ENCODE peak calls at places on chromosomes 5 and 9, in nine cellular contexts. P is NCI-H774; Q is HEK293T; H is Calu3; B is left kidney; X is activated CD4-positive, alpha-beta T cell treated with anti-CD3 and anti-CD28 coated beads for 24 hours; C is naive thymus-derived CD8-positive, alpha-beta T cell; W is fibroblast of pulmonary artery; S is fibroblast of mammary gland. F is an unnamed sample.

GRCh38 chr5:178826216-178826615 is 33.5 kb upstream of the ZNF354B start:
- DNase-seq in P (no peak), Q (no peak), H (no peak), B (no peak), X (no peak), C (no peak), W (no peak), S (no peak), F (peak; percentile 91)

GRCh38 chr5:176825957-176826356 is 15.6 kb downstream of the UNC5A start:
- DNase-seq in P (no peak), Q (no peak), H (no peak), B (no peak), X (no peak), C (no peak), W (no peak), S (no peak), F (no peak)

GRCh38 chr5:137636846-137637515 is 98.9 kb downstream of the KLHL3 start:
- DNase-seq in P (no peak), Q (no peak), H (no peak), B (no peak), X (no peak), C (no peak), W (peak; percentile 61), S (no peak), F (no peak)

GRCh38 chr5:117431091-117431490 is 856.5 kb upstream of the SEMA6A start:
- DNase-seq in P (no peak), Q (no peak), H (no peak), B (no peak), X (no peak), C (no peak), W (no peak), S (no peak), F (no peak)

GRCh38 chr5:53783624-53784228 is 223.3 kb downstream of the NDUFS4 start:
- DNase-seq in P (no peak), Q (no peak), H (no peak), B (peak; percentile 16), X (no peak), C (no peak), W (no peak), S (no peak), F (no peak)

GRCh38 chr5:104421431-104421830 is 858.8 kb upstream of the NUDT12 start:
- DNase-seq in P (no peak), Q (no peak), H (no peak), B (no peak), X (no peak), C (no peak), W (peak; percentile 0), S (no peak), F (no peak)

GRCh38 chr5:147162740-147163139 is 72.1 kb upstream of the STK32A start:
- DNase-seq in P (no peak), Q (no peak), H (no peak), B (no peak), X (no peak), C (no peak), W (no peak), S (no peak), F (no peak)

GRCh38 chr9:133120343-133121199 is 469 bp downstream of the RALGDS start:
- DNase-seq in P (no peak), Q (no peak), H (no peak), B (peak; percentile 62), X (no peak), C (no peak), W (no peak), S (no peak), F (peak; percentile 72)

GRCh38 chr5:634191-634590 is 22.1 kb downstream of the CEP72 start:
- DNase-seq in P (no peak), Q (no peak), H (no peak), B (no peak), X (no peak), C (no peak), W (no peak), S (no peak), F (no peak)

GRCh38 chr9:86563350-86563749 is 209.1 kb upstream of the TUT7 start:
- DNase-seq in P (no peak), Q (no peak), H (no peak), B (peak; percentile 36), X (no peak), C (no peak), W (peak; percentile 4), S (peak; percentile 70), F (peak; percentile 26)

GRCh38 chr5:146751781-146752401 is 126.7 kb downstream of the PPP2R2B start:
- DNase-seq in P (no peak), Q (no peak), H (no peak), B (no peak), X (no peak), C (peak; percentile 30), W (no peak), S (no peak), F (no peak)

GRCh38 chr5:129361441-129362025 is 98.6 kb upstream of the ADAMTS19 start:
- DNase-seq in P (no peak), Q (no peak), H (no peak), B (peak; percentile 7), X (no peak), C (no peak), W (peak; percentile 53), S (peak; percentile 47), F (no peak)

GRCh38 chr5:65722575-65723424 is 795 bp downstream of the NLN start:
- DNase-seq in P (peak; percentile 53), Q (peak; percentile 57), H (peak; percentile 20), B (peak; percentile 83), X (no peak), C (no peak), W (peak; percentile 75), S (peak; percentile 83), F (peak; percentile 79)

GRCh38 chr5:148805323-148806290 is 20.8 kb upstream of the ADRB2 start:
- DNase-seq in P (no peak), Q (no peak), H (no peak), B (peak; percentile 55), X (no peak), C (no peak), W (peak; percentile 44), S (peak; percentile 30), F (no peak)

GRCh38 chr5:115457574-115457973 is 87.0 kb downstream of the FEM1C start:
- DNase-seq in P (no peak), Q (no peak), H (no peak), B (peak; percentile 37), X (no peak), C (no peak), W (no peak), S (no peak), F (no peak)

GRCh38 chr9:113654605-113655193 is 191.2 kb downstream of the RGS3 start:
- DNase-seq in P (no peak), Q (no peak), H (no peak), B (no peak), X (no peak), C (no peak), W (peak; percentile 85), S (peak; percentile 50), F (no peak)

GRCh38 chr5:168327994-168328393 is 36.5 kb downstream of the WWC1 start:
- DNase-seq in P (no peak), Q (no peak), H (no peak), B (no peak), X (no peak), C (no peak), W (no peak), S (peak; percentile 72), F (no peak)

GRCh38 chr9:115202960-115203751 is 85.2 kb upstream of the TNC start:
- DNase-seq in P (no peak), Q (no peak), H (no peak), B (peak; percentile 47), X (no peak), C (no peak), W (peak; percentile 31), S (peak; percentile 99), F (no peak)

GRCh38 chr5:23139338-23140171 is 286.4 kb upstream of the CDH12 start:
- DNase-seq in P (peak; percentile 55), Q (peak; percentile 20), H (no peak), B (peak; percentile 29), X (no peak), C (no peak), W (peak; percentile 25), S (peak; percentile 36), F (peak; percentile 23)

GRCh38 chr5:54390539-54391031 is 64.9 kb upstream of the HSPB3 start:
- DNase-seq in P (no peak), Q (no peak), H (no peak), B (no peak), X (no peak), C (no peak), W (no peak), S (no peak), F (no peak)

GRCh38 chr5:76104027-76104426 is 20.8 kb downstream of the SV2C start:
- DNase-seq in P (no peak), Q (peak; percentile 32), H (peak; percentile 75), B (peak; percentile 86), X (no peak), C (no peak), W (peak; percentile 29), S (no peak), F (peak; percentile 41)

GRCh38 chr5:150780180-150780692 is 1.7 kb downstream of the SMIM3 start:
- DNase-seq in P (no peak), Q (no peak), H (no peak), B (no peak), X (no peak), C (no peak), W (peak; percentile 33), S (peak; percentile 95), F (no peak)

GRCh38 chr9:88660611-88661010 is 125.6 kb downstream of the NXNL2 start:
- DNase-seq in P (no peak), Q (peak; percentile 32), H (peak; percentile 22), B (peak; percentile 80), X (no peak), C (no peak), W (peak; percentile 62), S (peak; percentile 61), F (no peak)